ENCODE peak calls at places on chromosomes 6 and 20, in nine cellular contexts. One of them, this sample, is unnamed. For H3K4me1 and H3K9me3, the result is how much of the 10 kb centered on the place peaks cover.

GRCh38 chr6:47669684-47670515 is 28.5 kb upstream of the ADGRF4 start:
- DNase-seq in GM12878: no peak
- DNase-seq in esophagus squamous epithelium: no peak
- DNase-seq in adrenal gland: no peak
- DNase-seq in ovary: no peak
- DNase-seq in aorta: no peak
- DNase-seq in adipocyte: peak
- DNase-seq in IMR-90: no peak
- DNase-seq in body of pancreas: no peak
- DNase-seq in this sample: peak

GRCh38 chr6:165227644-165228329 is 81.6 kb downstream of the C6orf118 start:
- DNase-seq in GM12878: no peak
- DNase-seq in esophagus squamous epithelium: no peak
- DNase-seq in adrenal gland: no peak
- DNase-seq in ovary: no peak
- DNase-seq in aorta: no peak
- DNase-seq in adipocyte: no peak
- DNase-seq in IMR-90: no peak
- DNase-seq in body of pancreas: no peak
- DNase-seq in this sample: no peak

GRCh38 chr6:499617-500016 is 108.1 kb downstream of the IRF4 start:
- DNase-seq in GM12878: no peak
- DNase-seq in esophagus squamous epithelium: no peak
- DNase-seq in adrenal gland: no peak
- DNase-seq in ovary: no peak
- DNase-seq in aorta: no peak
- DNase-seq in adipocyte: no peak
- DNase-seq in IMR-90: no peak
- DNase-seq in body of pancreas: no peak
- DNase-seq in this sample: no peak

GRCh38 chr6:79413562-79414002 is 123.6 kb downstream of the LCA5 start:
- DNase-seq in GM12878: no peak
- DNase-seq in esophagus squamous epithelium: no peak
- DNase-seq in adrenal gland: no peak
- DNase-seq in ovary: no peak
- DNase-seq in aorta: no peak
- DNase-seq in adipocyte: peak
- DNase-seq in IMR-90: peak
- DNase-seq in body of pancreas: no peak
- DNase-seq in this sample: no peak

GRCh38 chr6:153392156-153392555 is 261.1 kb upstream of the RGS17 start:
- DNase-seq in GM12878: no peak
- DNase-seq in esophagus squamous epithelium: no peak
- DNase-seq in adrenal gland: no peak
- DNase-seq in ovary: no peak
- DNase-seq in aorta: no peak
- DNase-seq in adipocyte: no peak
- DNase-seq in IMR-90: no peak
- DNase-seq in body of pancreas: no peak
- DNase-seq in this sample: no peak

GRCh38 chr6:113690255-113690956 is 166.7 kb upstream of the MARCKS start:
- DNase-seq in GM12878: peak
- DNase-seq in esophagus squamous epithelium: no peak
- DNase-seq in adrenal gland: no peak
- DNase-seq in ovary: no peak
- DNase-seq in aorta: no peak
- DNase-seq in adipocyte: peak
- DNase-seq in IMR-90: peak
- DNase-seq in body of pancreas: peak
- DNase-seq in this sample: no peak

GRCh38 chr20:57659131-57659788 is 39.0 kb upstream of the ZBP1 start:
- DNase-seq in GM12878: no peak
- DNase-seq in esophagus squamous epithelium: no peak
- DNase-seq in adrenal gland: no peak
- DNase-seq in ovary: peak
- DNase-seq in aorta: peak
- DNase-seq in adipocyte: no peak
- DNase-seq in IMR-90: no peak
- DNase-seq in body of pancreas: peak
- DNase-seq in this sample: no peak

GRCh38 chr6:143842468-143842901 is 653 bp upstream of the LTV1 start:
- DNase-seq in GM12878: no peak
- DNase-seq in esophagus squamous epithelium: no peak
- DNase-seq in adrenal gland: no peak
- DNase-seq in ovary: no peak
- DNase-seq in aorta: no peak
- DNase-seq in adipocyte: no peak
- DNase-seq in IMR-90: peak
- DNase-seq in body of pancreas: no peak
- DNase-seq in this sample: no peak

GRCh38 chr20:48149887-48150286 is 364.6 kb upstream of the SULF2 start:
- DNase-seq in GM12878: no peak
- DNase-seq in esophagus squamous epithelium: no peak
- DNase-seq in adrenal gland: no peak
- DNase-seq in ovary: no peak
- DNase-seq in aorta: no peak
- DNase-seq in adipocyte: no peak
- DNase-seq in IMR-90: no peak
- DNase-seq in body of pancreas: no peak
- DNase-seq in this sample: no peak

GRCh38 chr6:158068893-158069799 is 87.5 kb downstream of the SYNJ2 start:
- DNase-seq in GM12878: no peak
- DNase-seq in esophagus squamous epithelium: no peak
- DNase-seq in adrenal gland: no peak
- DNase-seq in ovary: no peak
- DNase-seq in aorta: peak
- DNase-seq in adipocyte: peak
- DNase-seq in IMR-90: peak
- DNase-seq in body of pancreas: no peak
- DNase-seq in this sample: no peak

GRCh38 chr20:32906200-32906599 is 47.5 kb downstream of the EFCAB8 start:
- DNase-seq in GM12878: no peak
- DNase-seq in esophagus squamous epithelium: no peak
- DNase-seq in adrenal gland: no peak
- DNase-seq in ovary: no peak
- DNase-seq in aorta: no peak
- DNase-seq in adipocyte: no peak
- DNase-seq in IMR-90: no peak
- DNase-seq in body of pancreas: no peak
- DNase-seq in this sample: no peak

GRCh38 chr6:110329729-110330436 is 28.3 kb downstream of the METTL24 start:
- DNase-seq in GM12878: no peak
- DNase-seq in esophagus squamous epithelium: no peak
- DNase-seq in adrenal gland: no peak
- DNase-seq in ovary: peak
- DNase-seq in aorta: no peak
- DNase-seq in adipocyte: peak
- DNase-seq in IMR-90: peak
- DNase-seq in body of pancreas: peak
- DNase-seq in this sample: no peak

GRCh38 chr6:154448448-154449096 is 61.9 kb downstream of the CNKSR3 start:
- DNase-seq in GM12878: no peak
- DNase-seq in esophagus squamous epithelium: no peak
- DNase-seq in adrenal gland: no peak
- DNase-seq in ovary: no peak
- DNase-seq in aorta: no peak
- DNase-seq in adipocyte: peak
- DNase-seq in IMR-90: peak
- DNase-seq in body of pancreas: no peak
- DNase-seq in this sample: peak

GRCh38 chr20:51807864-51808263 is 5.5 kb upstream of the SALL4 start:
- DNase-seq in GM12878: no peak
- DNase-seq in esophagus squamous epithelium: no peak
- DNase-seq in adrenal gland: no peak
- DNase-seq in ovary: no peak
- DNase-seq in aorta: no peak
- DNase-seq in adipocyte: no peak
- DNase-seq in IMR-90: peak
- DNase-seq in body of pancreas: no peak
- DNase-seq in this sample: no peak

GRCh38 chr20:51811040-51811351 is 8.7 kb upstream of the SALL4 start:
- DNase-seq in GM12878: no peak
- DNase-seq in esophagus squamous epithelium: no peak
- DNase-seq in adrenal gland: no peak
- DNase-seq in ovary: no peak
- DNase-seq in aorta: no peak
- DNase-seq in adipocyte: peak
- DNase-seq in IMR-90: peak
- DNase-seq in body of pancreas: no peak
- DNase-seq in this sample: no peak

GRCh38 chr20:51810155-51811039 is 8.1 kb upstream of the SALL4 start:
- DNase-seq in GM12878: no peak
- DNase-seq in esophagus squamous epithelium: no peak
- DNase-seq in adrenal gland: no peak
- DNase-seq in ovary: no peak
- DNase-seq in aorta: no peak
- DNase-seq in adipocyte: no peak
- DNase-seq in IMR-90: no peak
- DNase-seq in body of pancreas: no peak
- DNase-seq in this sample: no peak

GRCh38 chr20:51812861-51813260 is 10.5 kb upstream of the SALL4 start:
- DNase-seq in GM12878: no peak
- DNase-seq in esophagus squamous epithelium: no peak
- DNase-seq in adrenal gland: no peak
- DNase-seq in ovary: no peak
- DNase-seq in aorta: no peak
- DNase-seq in adipocyte: no peak
- DNase-seq in IMR-90: no peak
- DNase-seq in body of pancreas: no peak
- DNase-seq in this sample: no peak

GRCh38 chr20:51811514-51811913 is 9.2 kb upstream of the SALL4 start:
- DNase-seq in GM12878: no peak
- DNase-seq in esophagus squamous epithelium: no peak
- DNase-seq in adrenal gland: no peak
- DNase-seq in ovary: no peak
- DNase-seq in aorta: no peak
- DNase-seq in adipocyte: no peak
- DNase-seq in IMR-90: no peak
- DNase-seq in body of pancreas: no peak
- DNase-seq in this sample: no peak
- H3K4me1 ChIP-seq in GM12878: under half
- H3K4me1 ChIP-seq in esophagus squamous epithelium: under half
- H3K4me1 ChIP-seq in adrenal gland: under half
- H3K4me1 ChIP-seq in ovary: under half
- H3K4me1 ChIP-seq in aorta: under half
- H3K4me1 ChIP-seq in adipocyte: under half
- H3K4me1 ChIP-seq in IMR-90: under half
- H3K4me1 ChIP-seq in body of pancreas: under half
- H3K4me1 ChIP-seq in this sample: under half

DNA sequence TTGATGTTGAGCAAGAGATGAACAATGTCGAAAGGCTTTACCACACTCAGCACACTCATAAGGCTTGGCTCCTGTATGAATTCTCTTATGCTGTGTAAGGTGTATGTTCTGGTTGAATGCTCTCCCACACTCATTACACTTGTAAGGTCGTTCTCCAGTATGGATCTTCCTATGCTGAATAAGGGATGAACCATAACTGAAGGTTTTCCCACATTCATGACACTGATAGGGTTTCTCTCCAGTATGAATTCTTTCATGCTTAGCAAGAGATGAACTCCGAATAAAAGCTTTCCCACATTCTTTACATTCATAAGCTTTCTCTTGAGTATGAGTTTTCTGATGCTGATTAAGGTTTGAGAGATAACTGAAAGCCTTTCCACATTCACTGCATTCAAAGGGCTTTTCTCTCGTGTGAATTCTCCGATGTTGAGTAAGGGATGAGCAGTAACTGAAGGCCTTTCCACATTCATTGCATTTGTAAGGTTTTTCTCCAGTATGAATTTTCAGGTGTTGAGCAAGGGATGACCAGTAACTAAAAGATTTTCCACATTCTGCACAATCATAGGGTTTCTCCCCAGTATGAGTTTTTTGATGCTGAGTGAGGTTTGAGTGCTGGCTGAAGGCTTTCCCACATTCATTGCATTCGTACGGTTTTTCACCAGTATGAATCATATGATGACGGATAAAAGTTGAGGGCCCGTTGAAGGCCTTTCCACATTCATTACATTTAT is 21.1 kb downstream of the ZNF184 start:
- DNase-seq in GM12878: no peak
- DNase-seq in esophagus squamous epithelium: no peak
- DNase-seq in adrenal gland: no peak
- DNase-seq in ovary: no peak
- DNase-seq in aorta: no peak
- DNase-seq in adipocyte: no peak
- DNase-seq in IMR-90: no peak
- DNase-seq in body of pancreas: no peak
- DNase-seq in this sample: no peak
- H3K9me3 ChIP-seq in GM12878: half or more
- H3K9me3 ChIP-seq in esophagus squamous epithelium: under half
- H3K9me3 ChIP-seq in adrenal gland: under half
- H3K9me3 ChIP-seq in ovary: under half
- H3K9me3 ChIP-seq in aorta: under half
- H3K9me3 ChIP-seq in adipocyte: half or more
- H3K9me3 ChIP-seq in IMR-90: half or more
- H3K9me3 ChIP-seq in body of pancreas: under half
- H3K9me3 ChIP-seq in this sample: under half

DNA sequence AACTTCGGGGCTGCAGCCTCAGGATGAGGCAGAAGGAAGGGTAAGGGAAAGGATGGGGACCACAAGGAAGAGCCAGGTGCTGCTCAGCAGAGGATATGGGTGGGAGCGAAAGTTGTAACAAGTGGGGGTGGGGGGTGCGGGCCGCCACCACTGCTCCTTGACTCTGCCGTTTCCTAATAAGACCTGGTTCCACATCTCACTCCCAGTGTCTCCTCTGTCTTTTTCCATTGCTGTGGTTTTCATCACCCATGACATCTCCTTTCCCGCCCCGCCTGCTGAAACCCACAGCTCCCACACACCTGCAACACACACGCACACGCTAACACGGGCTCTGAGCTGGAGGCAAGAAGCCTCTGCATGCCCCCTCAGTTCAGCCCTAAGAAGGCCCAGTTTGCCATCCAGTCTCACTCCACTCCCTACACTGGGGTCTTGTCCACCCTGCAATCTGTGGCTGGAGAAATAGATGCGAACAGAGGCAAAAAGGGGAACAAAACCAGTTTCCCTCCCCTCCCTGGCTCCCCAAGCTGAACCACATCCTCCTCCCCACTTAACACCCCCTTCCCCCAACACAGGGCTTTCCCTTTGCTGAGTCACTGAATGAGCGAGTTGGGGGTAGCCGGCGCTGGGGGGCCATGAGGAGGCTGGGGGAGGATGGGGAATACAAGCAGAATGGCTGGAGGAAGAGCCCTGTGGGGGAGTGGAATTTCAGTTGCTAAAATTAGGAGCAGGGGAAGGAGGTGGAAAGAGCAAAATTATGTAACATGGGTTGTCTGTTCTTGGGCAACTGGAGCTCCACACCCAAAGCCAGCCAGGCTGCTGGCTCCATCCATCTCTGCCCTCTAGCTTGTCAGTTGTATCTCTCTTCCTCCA is 11.5 kb downstream of the NFKBIL1 start:
- DNase-seq in GM12878: peak
- DNase-seq in esophagus squamous epithelium: no peak
- DNase-seq in adrenal gland: no peak
- DNase-seq in ovary: no peak
- DNase-seq in aorta: no peak
- DNase-seq in adipocyte: no peak
- DNase-seq in IMR-90: no peak
- DNase-seq in body of pancreas: no peak
- DNase-seq in this sample: peak
- H3K4me1 ChIP-seq in GM12878: half or more
- H3K4me1 ChIP-seq in esophagus squamous epithelium: under half
- H3K4me1 ChIP-seq in adrenal gland: under half
- H3K4me1 ChIP-seq in ovary: under half
- H3K4me1 ChIP-seq in aorta: under half
- H3K4me1 ChIP-seq in adipocyte: under half
- H3K4me1 ChIP-seq in IMR-90: under half
- H3K4me1 ChIP-seq in body of pancreas: under half
- H3K4me1 ChIP-seq in this sample: under half

GRCh38 chr6:107917468-107918375 is 40.3 kb downstream of the SEC63 start:
- DNase-seq in GM12878: peak
- DNase-seq in esophagus squamous epithelium: no peak
- DNase-seq in adrenal gland: no peak
- DNase-seq in ovary: no peak
- DNase-seq in aorta: no peak
- DNase-seq in adipocyte: no peak
- DNase-seq in IMR-90: no peak
- DNase-seq in body of pancreas: no peak
- DNase-seq in this sample: peak
- H3K9me3 ChIP-seq in GM12878: under half
- H3K9me3 ChIP-seq in esophagus squamous epithelium: under half
- H3K9me3 ChIP-seq in adrenal gland: under half
- H3K9me3 ChIP-seq in ovary: under half
- H3K9me3 ChIP-seq in aorta: under half
- H3K9me3 ChIP-seq in adipocyte: under half
- H3K9me3 ChIP-seq in IMR-90: under half
- H3K9me3 ChIP-seq in body of pancreas: under half
- H3K9me3 ChIP-seq in this sample: under half

This sample was measured in cardiac muscle cell.